ENCODE peak calls at places on chromosomes 3 and 15, in four cellular contexts. One of them, this sample, is unnamed.
A peak's percentile ranks its signal among the peaks of the same experiment; 100 is the strongest.

GRCh38 chr15:75431250-75431649 is 20.2 kb downstream of the SIN3A start:
- DNase-seq in CD8-positive, alpha-beta T cell: no peak
- DNase-seq in IMR-90: peak; percentile 39
- DNase-seq in uterus: no peak
- DNase-seq in this sample: no peak

GRCh38 chr15:101804941-101805340 is 1.6 kb downstream of the OR4F6 start:
- DNase-seq in CD8-positive, alpha-beta T cell: no peak
- DNase-seq in IMR-90: no peak
- DNase-seq in uterus: no peak
- DNase-seq in this sample: no peak

GRCh38 chr15:65393557-65393956 is 15.8 kb upstream of the IGDCC3 start:
- DNase-seq in CD8-positive, alpha-beta T cell: no peak
- DNase-seq in IMR-90: no peak
- DNase-seq in uterus: no peak
- DNase-seq in this sample: no peak

GRCh38 chr3:189186093-189186492 is 14.3 kb downstream of the TPRG1 start:
- DNase-seq in CD8-positive, alpha-beta T cell: no peak
- DNase-seq in IMR-90: peak; percentile 15
- DNase-seq in uterus: no peak
- DNase-seq in this sample: no peak

GRCh38 chr3:24235121-24235520 is 259.5 kb downstream of the THRB start:
- DNase-seq in CD8-positive, alpha-beta T cell: no peak
- DNase-seq in IMR-90: peak; percentile 31
- DNase-seq in uterus: no peak
- DNase-seq in this sample: no peak

GRCh38 chr3:180932819-180933218 is 20.3 kb downstream of the FXR1 start:
- DNase-seq in CD8-positive, alpha-beta T cell: no peak
- DNase-seq in IMR-90: no peak
- DNase-seq in uterus: no peak
- DNase-seq in this sample: no peak

GRCh38 chr3:125062904-125063618 is 7.3 kb upstream of the HEG1 start:
- DNase-seq in CD8-positive, alpha-beta T cell: no peak
- DNase-seq in IMR-90: peak; percentile 97
- DNase-seq in uterus: no peak
- DNase-seq in this sample: no peak

GRCh38 chr3:81579744-81580143 is 181.7 kb downstream of the GBE1 start:
- DNase-seq in CD8-positive, alpha-beta T cell: no peak
- DNase-seq in IMR-90: no peak
- DNase-seq in uterus: no peak
- DNase-seq in this sample: no peak

GRCh38 chr3:21256932-21257331 is 494.1 kb downstream of the ZNF385D start:
- DNase-seq in CD8-positive, alpha-beta T cell: no peak
- DNase-seq in IMR-90: no peak
- DNase-seq in uterus: no peak
- DNase-seq in this sample: no peak

GRCh38 chr15:74431645-74432044 is 2.1 kb downstream of the SEMA7A start:
- DNase-seq in CD8-positive, alpha-beta T cell: no peak
- DNase-seq in IMR-90: no peak
- DNase-seq in uterus: no peak
- DNase-seq in this sample: no peak

GRCh38 chr3:182509312-182509711 is 284.0 kb upstream of the ATP11B start:
- DNase-seq in CD8-positive, alpha-beta T cell: no peak
- DNase-seq in IMR-90: no peak
- DNase-seq in uterus: no peak
- DNase-seq in this sample: no peak

GRCh38 chr3:18424862-18425640 is at the start of gene SATB1:
- DNase-seq in CD8-positive, alpha-beta T cell: peak; percentile 69
- DNase-seq in IMR-90: peak; percentile 34
- DNase-seq in uterus: peak; percentile 79
- DNase-seq in this sample: peak; percentile 47

GRCh38 chr3:66465034-66465433 is 35.8 kb downstream of the LRIG1 start:
- DNase-seq in CD8-positive, alpha-beta T cell: no peak
- DNase-seq in IMR-90: no peak
- DNase-seq in uterus: no peak
- DNase-seq in this sample: no peak

GRCh38 chr15:79283252-79284048 is 928 bp downstream of the ANKRD34C start:
- DNase-seq in CD8-positive, alpha-beta T cell: peak; percentile 14
- DNase-seq in IMR-90: peak; percentile 21
- DNase-seq in uterus: no peak
- DNase-seq in this sample: no peak

GRCh38 chr15:74530771-74531143 is 10.3 kb upstream of the ARID3B start:
- DNase-seq in CD8-positive, alpha-beta T cell: no peak
- DNase-seq in IMR-90: no peak
- DNase-seq in uterus: no peak
- DNase-seq in this sample: no peak

GRCh38 chr3:153626158-153626557 is 464.1 kb downstream of the RAP2B start:
- DNase-seq in CD8-positive, alpha-beta T cell: no peak
- DNase-seq in IMR-90: no peak
- DNase-seq in uterus: no peak
- DNase-seq in this sample: no peak

GRCh38 chr15:93520206-93520605 is 431.2 kb upstream of the RGMA start:
- DNase-seq in CD8-positive, alpha-beta T cell: no peak
- DNase-seq in IMR-90: no peak
- DNase-seq in uterus: no peak
- DNase-seq in this sample: no peak

GRCh38 chr15:100570735-100571363 is 31.1 kb downstream of the LINS1 start:
- DNase-seq in CD8-positive, alpha-beta T cell: no peak
- DNase-seq in IMR-90: no peak
- DNase-seq in uterus: no peak
- DNase-seq in this sample: no peak

GRCh38 chr3:32249184-32249782 is 10.8 kb downstream of the CMTM8 start:
- DNase-seq in CD8-positive, alpha-beta T cell: no peak
- DNase-seq in IMR-90: peak; percentile 76
- DNase-seq in uterus: no peak
- DNase-seq in this sample: no peak

GRCh38 chr3:58518304-58518789 is 18.6 kb downstream of the ACOX2 start:
- DNase-seq in CD8-positive, alpha-beta T cell: no peak
- DNase-seq in IMR-90: no peak
- DNase-seq in uterus: no peak
- DNase-seq in this sample: no peak

GRCh38 chr15:61046291-61046690 is 182.8 kb downstream of the RORA start:
- DNase-seq in CD8-positive, alpha-beta T cell: no peak
- DNase-seq in IMR-90: no peak
- DNase-seq in uterus: no peak
- DNase-seq in this sample: no peak

GRCh38 chr3:15443826-15444524 is 16.6 kb downstream of the EAF1 start:
- DNase-seq in CD8-positive, alpha-beta T cell: no peak
- DNase-seq in IMR-90: peak; percentile 25
- DNase-seq in uterus: no peak
- DNase-seq in this sample: no peak

GRCh38 chr15:64934023-64934422 is 22.3 kb downstream of the ANKDD1A start:
- DNase-seq in CD8-positive, alpha-beta T cell: no peak
- DNase-seq in IMR-90: no peak
- DNase-seq in uterus: no peak
- DNase-seq in this sample: no peak

GRCh38 chr3:77081240-77081661 is 41.4 kb downstream of the ROBO2 start:
- DNase-seq in CD8-positive, alpha-beta T cell: no peak
- DNase-seq in IMR-90: peak; percentile 67
- DNase-seq in uterus: no peak
- DNase-seq in this sample: no peak

GRCh38 chr3:55749036-55749435 is 261.9 kb upstream of the WNT5A start:
- DNase-seq in CD8-positive, alpha-beta T cell: no peak
- DNase-seq in IMR-90: no peak
- DNase-seq in uterus: no peak
- DNase-seq in this sample: no peak

GRCh38 chr3:188589056-188589455 is 435.1 kb downstream of the LPP start:
- DNase-seq in CD8-positive, alpha-beta T cell: no peak
- DNase-seq in IMR-90: no peak
- DNase-seq in uterus: no peak
- DNase-seq in this sample: no peak

GRCh38 chr3:132642539-132642847 is 17.1 kb downstream of the ACAD11 start:
- DNase-seq in CD8-positive, alpha-beta T cell: no peak
- DNase-seq in IMR-90: no peak
- DNase-seq in uterus: no peak
- DNase-seq in this sample: no peak
- H3K36me3 ChIP-seq in CD8-positive, alpha-beta T cell: peaks cover 16% of the 10 kb centered on the region
- H3K36me3 ChIP-seq in IMR-90: peaks cover 3% of the 10 kb centered on the region
- H3K36me3 ChIP-seq in uterus: no peaks in the 10 kb centered on the region
- H3K36me3 ChIP-seq in this sample: peaks cover 18% of the 10 kb centered on the region

GRCh38 chr3:12585970-12586369 is 29.1 kb downstream of the MKRN2 start:
- DNase-seq in CD8-positive, alpha-beta T cell: no peak
- DNase-seq in IMR-90: no peak
- DNase-seq in uterus: no peak
- DNase-seq in this sample: no peak
- H3K36me3 ChIP-seq in CD8-positive, alpha-beta T cell: peaks cover 57% of the 10 kb centered on the region
- H3K36me3 ChIP-seq in IMR-90: peaks cover 72% of the 10 kb centered on the region
- H3K36me3 ChIP-seq in uterus: no peaks in the 10 kb centered on the region
- H3K36me3 ChIP-seq in this sample: peaks cover 79% of the 10 kb centered on the region

GRCh38 chr3:172126741-172127140 is 87.4 kb downstream of the FNDC3B start:
- DNase-seq in CD8-positive, alpha-beta T cell: no peak
- DNase-seq in IMR-90: no peak
- DNase-seq in uterus: no peak
- DNase-seq in this sample: no peak

GRCh38 chr3:172125963-172126403 is 86.6 kb downstream of the FNDC3B start:
- DNase-seq in CD8-positive, alpha-beta T cell: no peak
- DNase-seq in IMR-90: peak; percentile 79
- DNase-seq in uterus: peak; percentile 66
- DNase-seq in this sample: no peak

GRCh38 chr3:172128852-172129251 is 89.5 kb downstream of the FNDC3B start:
- DNase-seq in CD8-positive, alpha-beta T cell: no peak
- DNase-seq in IMR-90: no peak
- DNase-seq in uterus: no peak
- DNase-seq in this sample: no peak

GRCh38 chr3:172127929-172128580 is 88.7 kb downstream of the FNDC3B start:
- DNase-seq in CD8-positive, alpha-beta T cell: no peak
- DNase-seq in IMR-90: no peak
- DNase-seq in uterus: no peak
- DNase-seq in this sample: no peak

DNA sequence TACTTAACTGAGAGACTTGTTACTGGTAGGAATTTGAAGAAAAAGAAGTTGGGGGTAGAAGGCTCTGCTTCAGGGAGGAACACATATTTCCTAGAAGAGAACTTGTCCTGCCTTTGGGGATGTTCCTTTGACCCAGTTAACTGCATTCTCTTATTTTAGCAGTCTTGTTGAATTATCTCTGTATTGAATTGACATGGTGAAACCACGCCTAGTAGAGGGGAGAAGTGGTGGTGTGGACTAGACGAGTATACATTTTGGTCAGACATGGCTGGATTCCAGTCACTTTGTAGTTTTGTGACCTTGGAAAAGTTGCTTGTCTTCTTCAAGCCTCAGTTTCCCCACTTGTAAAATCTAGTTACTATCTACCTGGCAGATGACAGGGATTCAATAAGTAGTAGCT is 87.8 kb downstream of the FNDC3B start:
- DNase-seq in CD8-positive, alpha-beta T cell: no peak
- DNase-seq in IMR-90: no peak
- DNase-seq in uterus: no peak
- DNase-seq in this sample: no peak
- H3K36me3 ChIP-seq in CD8-positive, alpha-beta T cell: no peaks in the 10 kb centered on the region
- H3K36me3 ChIP-seq in IMR-90: peaks cover 19% of the 10 kb centered on the region
- H3K36me3 ChIP-seq in uterus: no peaks in the 10 kb centered on the region
- H3K36me3 ChIP-seq in this sample: no peaks in the 10 kb centered on the region

GRCh38 chr3:64627471-64628321 is 60.1 kb downstream of the ADAMTS9 start:
- DNase-seq in CD8-positive, alpha-beta T cell: no peak
- DNase-seq in IMR-90: peak; percentile 20
- DNase-seq in uterus: no peak
- DNase-seq in this sample: no peak

GRCh38 chr3:64627042-64627441 is 60.8 kb downstream of the ADAMTS9 start:
- DNase-seq in CD8-positive, alpha-beta T cell: no peak
- DNase-seq in IMR-90: no peak
- DNase-seq in uterus: no peak
- DNase-seq in this sample: no peak

GRCh38 chr3:64634461-64634860 is 53.3 kb downstream of the ADAMTS9 start:
- DNase-seq in CD8-positive, alpha-beta T cell: no peak
- DNase-seq in IMR-90: no peak
- DNase-seq in uterus: no peak
- DNase-seq in this sample: no peak

GRCh38 chr3:64631951-64632350 is 55.8 kb downstream of the ADAMTS9 start:
- DNase-seq in CD8-positive, alpha-beta T cell: no peak
- DNase-seq in IMR-90: no peak
- DNase-seq in uterus: no peak
- DNase-seq in this sample: no peak
- H3K36me3 ChIP-seq in CD8-positive, alpha-beta T cell: no peaks in the 10 kb centered on the region
- H3K36me3 ChIP-seq in IMR-90: peaks cover 14% of the 10 kb centered on the region
- H3K36me3 ChIP-seq in uterus: no peaks in the 10 kb centered on the region
- H3K36me3 ChIP-seq in this sample: no peaks in the 10 kb centered on the region